ENCODE peak calls at places on chromosomes 6 and 20, in nine cellular contexts. Q is keratinocyte, S is mesenchymal stem cell, V is neuronal stem cell, I is IMR-90, N is colonic mucosa, C is fibroblast of lung, E is mesendoderm, P is mammary epithelial cell. F is an unnamed sample. For H3K4me1, the result is how much of the 10 kb centered on the place peaks cover.

GRCh38 chr20:7775072-7775471 is 165.2 kb downstream of the HAO1 start:
- DNase-seq in Q (no peak), S (no peak), V (no peak), I (peak), N (no peak), C (peak), E (no peak), P (no peak), F (peak)

GRCh38 chr6:10338151-10338550 is 76.7 kb downstream of the TFAP2A start:
- DNase-seq in Q (no peak), S (peak), V (no peak), I (no peak), N (no peak), C (no peak), E (no peak), P (no peak), F (peak)

GRCh38 chr6:133099573-133099972 is 141.6 kb upstream of the EYA4 start:
- DNase-seq in Q (peak), S (peak), V (no peak), I (peak), N (no peak), C (peak), E (peak), P (peak), F (peak)

GRCh38 chr20:432677-433299 is 24.7 kb downstream of the RBCK1 start:
- DNase-seq in Q (no peak), S (no peak), V (no peak), I (no peak), N (no peak), C (no peak), E (no peak), P (no peak), F (no peak)

GRCh38 chr20:62860391-62860923 is 1.2 kb downstream of the TCFL5 start:
- DNase-seq in Q (no peak), S (peak), V (no peak), I (peak), N (no peak), C (peak), E (peak), P (peak), F (peak)

GRCh38 chr6:167208819-167209576 is 51.2 kb upstream of the GPR31 start:
- DNase-seq in Q (no peak), S (no peak), V (no peak), I (no peak), N (no peak), C (no peak), E (no peak), P (no peak), F (no peak)

GRCh38 chr6:158765509-158766068 is 53.6 kb downstream of the EZR start:
- DNase-seq in Q (no peak), S (no peak), V (no peak), I (no peak), N (no peak), C (no peak), E (no peak), P (no peak), F (no peak)

GRCh38 chr6:166143011-166143410 is 24.6 kb downstream of the TBXT start:
- DNase-seq in Q (no peak), S (no peak), V (no peak), I (no peak), N (no peak), C (no peak), E (no peak), P (no peak), F (no peak)

DNA sequence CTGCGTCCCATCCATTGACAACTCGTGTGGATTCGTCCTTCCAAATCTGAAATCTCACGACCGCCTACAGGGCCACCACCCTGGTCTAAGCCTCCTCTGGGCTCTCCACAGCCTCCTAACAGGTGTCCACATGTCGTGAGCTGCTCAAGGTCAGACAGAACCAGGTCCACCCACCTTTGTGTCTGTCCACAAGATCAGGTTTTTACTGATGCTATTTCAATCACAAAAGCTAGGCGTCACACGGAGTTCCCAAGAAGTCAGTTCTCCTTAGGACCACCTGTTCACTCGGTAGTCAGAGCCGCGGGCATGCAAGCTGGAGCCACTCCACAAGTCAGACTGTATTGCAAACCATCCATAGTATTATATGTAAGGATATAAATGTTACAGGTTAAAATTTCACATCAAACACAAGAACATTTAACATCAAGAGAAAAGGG is 540 bp upstream of the DNPH1 start:
- DNase-seq in Q (no peak), S (no peak), V (no peak), I (no peak), N (no peak), C (no peak), E (no peak), P (no peak), F (no peak)
- H3K4me3 ChIP-seq in Q (no peak), S (no peak), V (no peak), I (no peak), N (no peak), C (peak), E (no peak), P (no peak), F (peak)

DNA sequence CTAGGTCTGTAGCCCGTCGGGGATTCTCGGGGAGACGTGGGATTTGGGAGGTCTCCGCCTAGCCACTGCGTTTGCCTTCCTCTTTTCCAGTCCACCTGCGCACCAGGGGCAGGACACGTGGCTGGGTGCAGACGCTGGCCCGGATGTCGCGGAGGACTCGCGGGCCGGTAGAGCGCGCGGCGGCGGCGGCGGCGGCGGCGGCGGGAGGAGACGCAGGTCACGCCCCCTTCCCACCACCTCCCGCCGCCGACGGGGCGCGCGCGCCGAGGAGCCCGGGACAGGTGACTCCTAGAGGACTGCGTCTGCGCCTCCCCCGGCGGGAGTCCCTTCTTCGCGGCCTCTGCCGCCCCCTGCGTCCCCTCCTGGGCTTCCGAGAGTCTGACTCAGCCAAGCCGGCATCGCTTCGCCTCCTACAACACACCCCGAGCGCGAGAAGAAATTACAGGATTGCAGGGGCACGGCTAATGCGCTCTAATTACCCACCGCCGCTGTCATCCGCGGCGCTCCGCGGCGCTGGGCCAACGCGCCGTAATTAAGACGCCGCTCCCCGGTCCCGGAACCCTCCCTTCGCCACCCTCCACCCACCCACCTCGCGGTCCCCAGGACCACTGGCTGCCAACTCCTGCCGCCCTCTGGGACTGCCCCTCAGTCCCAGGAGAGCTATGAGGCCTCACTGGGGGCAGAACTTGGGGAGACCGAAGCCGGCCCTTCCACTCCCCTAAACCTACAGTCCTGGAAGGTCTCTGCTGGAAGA is 124.5 kb downstream of the MRPL14 start:
- DNase-seq in Q (no peak), S (peak), V (no peak), I (peak), N (peak), C (peak), E (peak), P (peak), F (peak)
- H3K4me1 ChIP-seq in Q (under half), S (half or more), V (under half), I (under half), N (under half), C (under half), E (under half), P (under half), F (under half)

GRCh38 chr6:43799671-43800623 is 29.9 kb downstream of the VEGFA start:
- DNase-seq in Q (no peak), S (no peak), V (no peak), I (no peak), N (peak), C (no peak), E (no peak), P (no peak), F (no peak)
- H3K9ac ChIP-seq in Q (no peak), S (no peak), V (no peak), I (no peak), N (no peak), C (no peak), E (no peak), P (no peak), F (no peak)

GRCh38 chr6:160679402-160679769 is 15.3 kb upstream of the LPA start:
- DNase-seq in Q (no peak), S (no peak), V (peak), I (no peak), N (no peak), C (no peak), E (peak), P (no peak), F (no peak)
- H3K4me3 ChIP-seq in Q (no peak), S (no peak), V (peak), I (no peak), N (no peak), C (no peak), E (no peak), P (no peak), F (no peak)